ENCODE peak calls at places on chromosomes 16 and 17, in four cellular contexts. One of them, this sample, is unnamed.

GRCh38 chr16:8808009-8808408 is 10.4 kb downstream of the PMM2 start:
- DNase-seq in GM12865: no peak
- DNase-seq in A549: no peak
- DNase-seq in BJ: no peak
- DNase-seq in this sample: no peak

GRCh38 chr16:73014768-73015167 is 33.2 kb downstream of the ZFHX3 start:
- DNase-seq in A549: no peak
- DNase-seq in GM12865: no peak
- DNase-seq in BJ: no peak
- DNase-seq in this sample: no peak

GRCh38 chr17:79741401-79741750 is 10.6 kb downstream of the ENPP7 start:
- DNase-seq in BJ: no peak
- DNase-seq in A549: no peak
- DNase-seq in GM12865: no peak
- DNase-seq in this sample: no peak

GRCh38 chr17:16922386-16923096 is 49.4 kb downstream of the TNFRSF13B start:
- DNase-seq in GM12865: no peak
- DNase-seq in A549: no peak
- DNase-seq in BJ: no peak
- DNase-seq in this sample: no peak

GRCh38 chr16:70738083-70738977 is 52.5 kb upstream of the MTSS2 start:
- DNase-seq in BJ: no peak
- DNase-seq in A549: peak; percentile 83
- DNase-seq in GM12865: peak; percentile 59
- DNase-seq in this sample: no peak

GRCh38 chr17:56913000-56913866 is 616 bp downstream of the TRIM25 start:
- DNase-seq in GM12865: no peak
- DNase-seq in A549: no peak
- DNase-seq in BJ: no peak
- DNase-seq in this sample: no peak

GRCh38 chr16:89019511-89019910 is 42.5 kb upstream of the CBFA2T3 start:
- DNase-seq in BJ: no peak
- DNase-seq in A549: no peak
- DNase-seq in GM12865: no peak
- DNase-seq in this sample: no peak

GRCh38 chr17:35773129-35773528 is 12.4 kb downstream of the C17orf50 start:
- DNase-seq in BJ: no peak
- DNase-seq in GM12865: no peak
- DNase-seq in A549: no peak
- DNase-seq in this sample: no peak

GRCh38 chr17:57962441-57963148 is 7.4 kb upstream of the CUEDC1 start:
- DNase-seq in A549: no peak
- DNase-seq in GM12865: no peak
- DNase-seq in BJ: no peak
- DNase-seq in this sample: no peak

GRCh38 chr17:14019186-14019956 is 49.9 kb upstream of the COX10 start:
- DNase-seq in A549: no peak
- DNase-seq in GM12865: no peak
- DNase-seq in BJ: no peak
- DNase-seq in this sample: no peak

GRCh38 chr17:13728751-13729150 is 127.0 kb upstream of the HS3ST3A1 start:
- DNase-seq in A549: no peak
- DNase-seq in GM12865: no peak
- DNase-seq in BJ: peak; percentile 32
- DNase-seq in this sample: no peak

GRCh38 chr17:50541402-50541915 is 5.5 kb upstream of the SPATA20 start:
- DNase-seq in GM12865: no peak
- DNase-seq in BJ: no peak
- DNase-seq in A549: no peak
- DNase-seq in this sample: no peak

GRCh38 chr16:2719328-2720062 is 529 bp downstream of the PRSS27 start:
- DNase-seq in A549: no peak
- DNase-seq in BJ: no peak
- DNase-seq in GM12865: no peak
- DNase-seq in this sample: no peak

GRCh38 chr17:21678451-21679081 is 13.8 kb upstream of the KCNJ18 start:
- DNase-seq in A549: no peak
- DNase-seq in GM12865: no peak
- DNase-seq in BJ: no peak
- DNase-seq in this sample: no peak

GRCh38 chr16:26645629-26646028 is 421.1 kb upstream of the C16orf82 start:
- DNase-seq in A549: no peak
- DNase-seq in GM12865: peak; percentile 22
- DNase-seq in BJ: no peak
- DNase-seq in this sample: no peak

GRCh38 chr17:1484586-1485310 is 7.7 kb downstream of the MYO1C start:
- DNase-seq in BJ: no peak
- DNase-seq in A549: peak; percentile 57
- DNase-seq in GM12865: peak; percentile 86
- DNase-seq in this sample: no peak

GRCh38 chr16:53429221-53429943 is 4.9 kb upstream of the RBL2 start:
- DNase-seq in GM12865: no peak
- DNase-seq in BJ: no peak
- DNase-seq in A549: no peak
- DNase-seq in this sample: no peak

GRCh38 chr17:75752405-75753192 is 12.4 kb downstream of the GALK1 start:
- DNase-seq in GM12865: peak; percentile 37
- DNase-seq in A549: no peak
- DNase-seq in BJ: no peak
- DNase-seq in this sample: no peak

GRCh38 chr17:83098241-83099085 is 19.1 kb downstream of the METRNL start:
- DNase-seq in BJ: no peak
- DNase-seq in A549: no peak
- DNase-seq in GM12865: no peak
- DNase-seq in this sample: no peak

GRCh38 chr16:2840914-2841313 is 10.8 kb downstream of the ZG16B start:
- DNase-seq in GM12865: no peak
- DNase-seq in A549: no peak
- DNase-seq in BJ: no peak
- DNase-seq in this sample: no peak

GRCh38 chr17:72422505-72423285 is 301.9 kb downstream of the SOX9 start:
- DNase-seq in A549: peak; percentile 97
- DNase-seq in GM12865: peak; percentile 95
- DNase-seq in BJ: peak; percentile 90
- DNase-seq in this sample: peak; percentile 53

GRCh38 chr17:45001310-45001709 is 33.2 kb upstream of the C1QL1 start:
- DNase-seq in BJ: no peak
- DNase-seq in A549: no peak
- DNase-seq in GM12865: no peak
- DNase-seq in this sample: no peak

GRCh38 chr16:86690970-86691369 is 112.6 kb downstream of the FOXL1 start:
- DNase-seq in A549: no peak
- DNase-seq in BJ: no peak
- DNase-seq in GM12865: no peak
- DNase-seq in this sample: no peak

GRCh38 chr16:50932348-50932916 is 190.5 kb downstream of the CYLD start:
- DNase-seq in BJ: no peak
- DNase-seq in GM12865: no peak
- DNase-seq in A549: no peak
- DNase-seq in this sample: no peak

GRCh38 chr16:86739178-86739577 is 160.8 kb downstream of the FOXL1 start:
- DNase-seq in A549: no peak
- DNase-seq in GM12865: no peak
- DNase-seq in BJ: no peak
- DNase-seq in this sample: no peak

GRCh38 chr17:3927628-3928010 is 11.4 kb upstream of the P2RX1 start:
- DNase-seq in A549: no peak
- DNase-seq in BJ: no peak
- DNase-seq in GM12865: no peak
- DNase-seq in this sample: no peak

GRCh38 chr16:67555795-67556212 is 6.5 kb upstream of the CTCF start:
- DNase-seq in GM12865: peak; percentile 60
- DNase-seq in A549: no peak
- DNase-seq in BJ: no peak
- DNase-seq in this sample: no peak

GRCh38 chr17:17982796-17983195 is 10.1 kb downstream of the DRC3 start:
- DNase-seq in BJ: no peak
- DNase-seq in A549: no peak
- DNase-seq in GM12865: no peak
- DNase-seq in this sample: no peak

GRCh38 chr17:28548417-28549130 is 3.9 kb downstream of the UNC119 start:
- DNase-seq in BJ: no peak
- DNase-seq in GM12865: no peak
- DNase-seq in A549: no peak
- DNase-seq in this sample: no peak

GRCh38 chr17:28549274-28550132 is 2.9 kb downstream of the UNC119 start:
- DNase-seq in BJ: no peak
- DNase-seq in GM12865: peak; percentile 89
- DNase-seq in A549: no peak
- DNase-seq in this sample: no peak

GRCh38 chr17:28547096-28547622 is 5.3 kb downstream of the UNC119 start:
- DNase-seq in GM12865: no peak
- DNase-seq in BJ: no peak
- DNase-seq in A549: no peak
- DNase-seq in this sample: no peak

GRCh38 chr17:28545787-28546415 is 6.5 kb downstream of the UNC119 start:
- DNase-seq in A549: no peak
- DNase-seq in BJ: no peak
- DNase-seq in GM12865: no peak
- DNase-seq in this sample: no peak

DNA sequence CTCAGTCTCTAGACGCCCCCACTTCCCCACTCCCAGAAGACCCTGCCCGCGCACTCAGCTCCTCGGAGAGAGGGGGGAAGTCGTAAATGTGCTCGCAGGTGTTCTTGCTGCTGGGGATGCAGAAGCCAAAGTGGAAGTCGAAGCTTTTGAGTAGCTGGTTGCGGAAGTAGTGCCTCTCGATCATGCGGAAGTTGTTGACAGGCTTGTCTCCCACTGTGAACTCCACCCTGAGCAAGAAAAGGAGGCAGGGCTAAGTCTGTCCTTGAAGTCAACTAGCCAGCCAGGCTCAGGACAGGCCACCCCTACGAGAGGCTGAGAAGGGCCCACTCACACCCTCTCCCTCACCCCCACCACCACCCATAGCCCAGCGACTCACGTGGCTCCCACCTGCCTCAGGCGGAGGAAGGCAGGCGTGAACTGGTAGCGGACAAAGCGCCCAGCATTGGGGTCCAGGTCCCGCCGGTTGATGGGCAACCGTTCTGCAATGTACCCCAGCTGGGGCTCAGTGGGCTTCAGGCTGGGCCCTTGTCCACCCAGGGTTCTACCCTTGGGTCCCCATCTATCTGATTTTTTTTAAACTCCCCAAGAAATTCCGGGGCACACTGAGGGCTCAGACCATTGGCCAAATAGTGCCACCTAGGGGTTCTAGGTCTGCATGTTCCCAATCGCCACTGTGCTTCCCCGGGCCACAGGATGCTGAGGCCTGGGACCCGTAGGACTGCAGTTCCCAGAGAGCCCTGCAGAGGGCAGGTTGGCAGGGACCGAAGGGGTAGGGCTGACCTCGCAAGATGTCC is 4.6 kb downstream of the UNC119 start:
- DNase-seq in GM12865: peak; percentile 91
- DNase-seq in A549: peak; percentile 95
- DNase-seq in BJ: no peak
- DNase-seq in this sample: peak; percentile 18
- H3K4me3 ChIP-seq in GM12865: peak overlapping the region; percentile 21
- H3K4me3 ChIP-seq in A549: no peak overlapping the region
- H3K4me3 ChIP-seq in BJ: no peak overlapping the region
- H3K4me3 ChIP-seq in this sample: no peak overlapping the region

DNA sequence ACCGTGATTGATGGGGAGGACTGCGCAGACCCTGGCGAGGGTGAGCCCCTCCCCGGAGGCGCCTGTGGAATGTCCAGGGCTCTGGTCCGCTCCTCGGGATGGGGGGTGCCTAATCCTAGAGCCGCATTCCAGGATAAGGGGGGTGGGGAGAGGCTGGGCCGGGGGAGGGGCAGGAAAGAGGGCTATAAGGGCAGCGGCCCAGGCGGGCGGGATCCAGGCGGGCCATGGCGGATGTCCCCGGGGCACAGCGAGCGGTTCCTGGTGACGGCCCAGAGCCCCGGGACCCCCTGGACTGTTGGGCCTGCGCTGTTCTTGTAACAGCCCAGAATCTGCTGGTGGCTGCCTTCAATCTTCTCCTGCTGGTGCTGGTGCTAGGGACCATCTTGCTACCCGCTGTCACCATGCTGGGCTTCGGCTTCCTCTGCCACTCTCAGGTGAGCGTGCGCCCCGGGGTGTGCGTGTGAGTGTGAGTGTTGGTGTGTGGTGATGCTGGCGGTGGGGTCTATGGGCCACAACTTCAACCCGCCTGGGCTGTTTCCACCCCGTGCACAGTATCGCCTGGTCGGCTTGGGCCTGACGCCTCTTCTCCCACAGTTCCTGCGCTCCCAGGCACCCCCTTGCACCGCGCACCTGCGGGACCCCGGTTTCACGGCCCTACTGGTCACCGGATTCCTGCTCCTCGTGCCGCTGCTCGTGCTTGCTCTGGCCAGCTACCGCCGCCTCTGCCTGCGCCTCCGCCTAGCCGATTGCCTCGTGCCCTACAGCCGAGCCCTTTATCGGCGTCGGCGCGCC is at the start of gene TMEM88:
- DNase-seq in GM12865: no peak
- DNase-seq in BJ: no peak
- DNase-seq in A549: no peak
- DNase-seq in this sample: no peak
- H3K4me3 ChIP-seq in GM12865: peak within 1 kb of the TSS; percentile 78
- H3K4me3 ChIP-seq in BJ: no peak within 1 kb of the TSS
- H3K4me3 ChIP-seq in A549: peak within 1 kb of the TSS; percentile 69
- H3K4me3 ChIP-seq in this sample: peak within 1 kb of the TSS; percentile 56

GRCh38 chr16:71915350-71915749 is 20.0 kb downstream of the IST1 start:
- DNase-seq in A549: no peak
- DNase-seq in GM12865: no peak
- DNase-seq in BJ: no peak
- DNase-seq in this sample: no peak

GRCh38 chr16:71912483-71912882 is 17.2 kb downstream of the IST1 start:
- DNase-seq in A549: no peak
- DNase-seq in GM12865: no peak
- DNase-seq in BJ: no peak
- DNase-seq in this sample: no peak

GRCh38 chr16:71914802-71915201 is 19.5 kb downstream of the IST1 start:
- DNase-seq in BJ: no peak
- DNase-seq in A549: no peak
- DNase-seq in GM12865: no peak
- DNase-seq in this sample: no peak

GRCh38 chr16:71916397-71916920 is 21.1 kb downstream of the IST1 start:
- DNase-seq in BJ: no peak
- DNase-seq in A549: no peak
- DNase-seq in GM12865: peak; percentile 18
- DNase-seq in this sample: peak; percentile 11

DNA sequence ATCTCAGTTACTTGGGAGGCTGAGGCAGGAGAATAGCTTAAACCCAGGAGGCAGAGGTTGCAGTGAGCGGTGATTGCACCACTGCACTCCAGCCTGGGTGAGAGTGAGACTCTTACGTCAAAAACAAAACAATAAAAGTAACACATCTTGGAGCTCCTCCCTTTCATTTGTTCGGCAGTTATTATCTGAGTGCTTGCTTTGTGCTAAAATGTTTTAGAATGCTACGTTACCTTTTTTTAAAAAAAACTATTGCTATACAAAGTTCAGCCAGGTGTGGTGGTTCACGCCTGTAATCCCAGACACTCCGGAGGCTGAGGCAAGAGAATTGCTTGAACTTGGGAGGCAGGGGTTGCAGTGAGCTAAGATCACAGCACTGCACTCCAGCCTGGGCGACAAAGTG is 15.8 kb downstream of the IST1 start:
- DNase-seq in GM12865: no peak
- DNase-seq in BJ: no peak
- DNase-seq in A549: no peak
- DNase-seq in this sample: no peak
- H3K4me3 ChIP-seq in GM12865: no peak overlapping the region
- H3K4me3 ChIP-seq in BJ: no peak overlapping the region
- H3K4me3 ChIP-seq in A549: no peak overlapping the region
- H3K4me3 ChIP-seq in this sample: no peak overlapping the region

GRCh38 chr17:55269894-55270293 is 5.1 kb downstream of the HLF start:
- DNase-seq in BJ: no peak
- DNase-seq in A549: no peak
- DNase-seq in GM12865: no peak
- DNase-seq in this sample: no peak
- H3K4me3 ChIP-seq in BJ: no peak overlapping the region
- H3K4me3 ChIP-seq in A549: no peak overlapping the region
- H3K4me3 ChIP-seq in GM12865: no peak overlapping the region
- H3K4me3 ChIP-seq in this sample: no peak overlapping the region